ENCODE peak calls at places on chromosomes 4 and X, in four cellular contexts. One of them, this sample, is unnamed.

GRCh38 chr4:184448828-184449227 is 25.5 kb downstream of the IRF2 start:
- DNase-seq in HepG2: no peak
- DNase-seq in K562: no peak
- DNase-seq in GM12878: no peak
- DNase-seq in this sample: no peak

GRCh38 chrX:39532761-39533160 is 565.0 kb downstream of the BCOR start:
- DNase-seq in HepG2: no peak
- DNase-seq in K562: no peak
- DNase-seq in GM12878: no peak
- DNase-seq in this sample: no peak

GRCh38 chrX:151752847-151753246 is 18.3 kb downstream of the CNGA2 start:
- DNase-seq in HepG2: no peak
- DNase-seq in K562: no peak
- DNase-seq in GM12878: no peak
- DNase-seq in this sample: no peak

GRCh38 chr4:2251795-2252529 is 9.9 kb downstream of the MXD4 start:
- DNase-seq in HepG2: no peak
- DNase-seq in K562: no peak
- DNase-seq in GM12878: no peak
- DNase-seq in this sample: peak

GRCh38 chr4:96698891-96699290 is 859.0 kb downstream of the PDHA2 start:
- DNase-seq in HepG2: no peak
- DNase-seq in K562: no peak
- DNase-seq in GM12878: no peak
- DNase-seq in this sample: no peak

GRCh38 chrX:47815901-47816845 is 20.5 kb upstream of the ZNF81 start:
- DNase-seq in HepG2: no peak
- DNase-seq in K562: peak
- DNase-seq in GM12878: no peak
- DNase-seq in this sample: no peak

GRCh38 chrX:55011294-55011693 is 11.1 kb downstream of the APEX2 start:
- DNase-seq in HepG2: no peak
- DNase-seq in K562: no peak
- DNase-seq in GM12878: no peak
- DNase-seq in this sample: no peak

GRCh38 chr4:110208419-110208818 is 10.0 kb upstream of the ELOVL6 start:
- DNase-seq in HepG2: no peak
- DNase-seq in K562: no peak
- DNase-seq in GM12878: no peak
- DNase-seq in this sample: no peak

GRCh38 chr4:96736352-96736889 is 896.5 kb downstream of the PDHA2 start:
- DNase-seq in HepG2: no peak
- DNase-seq in K562: no peak
- DNase-seq in GM12878: no peak
- DNase-seq in this sample: no peak

GRCh38 chr4:153798901-153799707 is 10.2 kb upstream of the SFRP2 start:
- DNase-seq in HepG2: no peak
- DNase-seq in K562: no peak
- DNase-seq in GM12878: no peak
- DNase-seq in this sample: no peak

GRCh38 chr4:3073158-3074077 is 920 bp downstream of the HTT-AS start:
- DNase-seq in HepG2: peak
- DNase-seq in K562: no peak
- DNase-seq in GM12878: no peak
- DNase-seq in this sample: peak

GRCh38 chr4:176376032-176376614 is 56.4 kb downstream of the SPCS3 start:
- DNase-seq in HepG2: no peak
- DNase-seq in K562: no peak
- DNase-seq in GM12878: no peak
- DNase-seq in this sample: no peak

GRCh38 chrX:7446815-7447214 is 298.9 kb upstream of the PUDP start:
- DNase-seq in HepG2: no peak
- DNase-seq in K562: no peak
- DNase-seq in GM12878: no peak
- DNase-seq in this sample: no peak

GRCh38 chrX:64204252-64204651 is 1.3 kb downstream of the AMER1 start:
- DNase-seq in HepG2: peak
- DNase-seq in K562: no peak
- DNase-seq in GM12878: no peak
- DNase-seq in this sample: peak

GRCh38 chr4:77148081-77148480 is 8.9 kb upstream of the CCNG2 start:
- DNase-seq in HepG2: no peak
- DNase-seq in K562: no peak
- DNase-seq in GM12878: no peak
- DNase-seq in this sample: no peak

GRCh38 chr4:139509727-139510410 is 46.1 kb downstream of the SETD7 start:
- DNase-seq in HepG2: peak
- DNase-seq in K562: peak
- DNase-seq in GM12878: no peak
- DNase-seq in this sample: peak

GRCh38 chr4:72546456-72546855 is 22.6 kb downstream of the ADAMTS3 start:
- DNase-seq in HepG2: no peak
- DNase-seq in K562: no peak
- DNase-seq in GM12878: no peak
- DNase-seq in this sample: no peak

GRCh38 chr4:124940387-124940786 is 227.9 kb upstream of the ANKRD50 start:
- DNase-seq in HepG2: no peak
- DNase-seq in K562: no peak
- DNase-seq in GM12878: no peak
- DNase-seq in this sample: no peak

GRCh38 chrX:47366051-47366722 is 4.2 kb upstream of the ZNF157 start:
- DNase-seq in HepG2: no peak
- DNase-seq in K562: peak
- DNase-seq in GM12878: peak
- DNase-seq in this sample: peak

GRCh38 chr4:55553442-55553841 is 6.7 kb upstream of the CLOCK start:
- DNase-seq in HepG2: peak
- DNase-seq in K562: no peak
- DNase-seq in GM12878: no peak
- DNase-seq in this sample: peak

GRCh38 chr4:118927976-118928375 is 39.3 kb downstream of the SYNPO2 start:
- DNase-seq in HepG2: no peak
- DNase-seq in K562: no peak
- DNase-seq in GM12878: no peak
- DNase-seq in this sample: no peak

GRCh38 chr4:26076000-26076587 is 162.1 kb downstream of the SMIM20 start:
- DNase-seq in HepG2: no peak
- DNase-seq in K562: no peak
- DNase-seq in GM12878: peak
- DNase-seq in this sample: no peak

GRCh38 chr4:5857199-5857598 is 35.7 kb downstream of the CRMP1 start:
- DNase-seq in HepG2: no peak
- DNase-seq in K562: no peak
- DNase-seq in GM12878: no peak
- DNase-seq in this sample: no peak

GRCh38 chr4:5852806-5853205 is 40.1 kb downstream of the CRMP1 start:
- DNase-seq in HepG2: no peak
- DNase-seq in K562: no peak
- DNase-seq in GM12878: no peak
- DNase-seq in this sample: no peak

DNA sequence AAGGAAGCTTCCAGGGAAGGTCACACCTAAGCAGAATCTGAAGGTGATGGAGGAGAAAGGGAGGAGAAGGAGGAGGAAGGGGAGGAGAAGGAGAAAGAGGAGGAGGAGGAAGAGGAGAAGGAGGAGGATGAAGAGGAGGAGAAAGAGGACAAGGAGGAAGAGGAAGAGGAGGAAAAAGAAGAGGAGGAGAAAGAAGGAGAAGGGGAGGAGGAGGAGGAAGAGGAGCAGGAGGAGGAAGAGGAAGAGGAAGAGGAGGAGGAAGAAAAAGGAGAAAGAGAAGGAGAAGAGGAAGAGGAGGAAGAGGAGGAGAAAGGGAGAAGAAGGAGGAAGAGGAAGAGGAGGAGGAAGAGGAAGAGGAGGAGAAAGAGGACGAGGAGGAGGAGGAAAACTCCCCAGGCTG is 41.2 kb downstream of the CRMP1 start:
- DNase-seq in HepG2: no peak
- DNase-seq in K562: no peak
- DNase-seq in GM12878: no peak
- DNase-seq in this sample: no peak
- TF ChIP-seq NR2C2 in HepG2: no peak
- TF ChIP-seq NR2C2 in K562: no peak
- TF ChIP-seq NR2C2 in GM12878: no peak
- TF ChIP-seq NR2C2 in this sample: no peak

DNA sequence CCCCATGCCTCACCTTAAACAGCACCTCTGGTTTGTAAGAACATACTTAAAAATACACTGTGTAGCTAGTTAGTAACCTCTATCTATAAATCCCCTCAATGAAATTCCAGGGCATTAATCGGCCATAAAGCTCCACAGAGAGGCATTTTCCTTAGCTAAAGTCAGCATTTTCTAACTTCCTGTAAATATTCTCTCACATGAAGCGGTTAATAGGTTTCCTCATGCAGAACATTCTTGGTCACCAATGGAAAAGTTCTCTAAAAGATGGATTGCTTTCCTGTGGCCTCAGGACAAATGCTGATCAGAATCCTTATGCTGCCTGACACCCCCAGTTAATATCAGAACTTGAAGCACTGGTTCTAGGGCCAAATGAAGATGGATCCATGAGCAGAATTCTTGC is 248.6 kb upstream of the BOD1L1 start:
- DNase-seq in HepG2: no peak
- DNase-seq in K562: no peak
- DNase-seq in GM12878: no peak
- DNase-seq in this sample: no peak
- TF ChIP-seq SP1 in HepG2: no peak
- TF ChIP-seq SP1 in K562: no peak
- TF ChIP-seq SP1 in GM12878: no peak
- TF ChIP-seq SP1 in this sample: no peak

GRCh38 chr4:40923326-40924095 is 173.8 kb downstream of the NSUN7 start:
- DNase-seq in HepG2: no peak
- DNase-seq in K562: no peak
- DNase-seq in GM12878: no peak
- DNase-seq in this sample: no peak

GRCh38 chr4:40918330-40918729 is 168.6 kb downstream of the NSUN7 start:
- DNase-seq in HepG2: no peak
- DNase-seq in K562: no peak
- DNase-seq in GM12878: no peak
- DNase-seq in this sample: no peak

GRCh38 chr4:40927108-40927507 is 177.4 kb downstream of the NSUN7 start:
- DNase-seq in HepG2: no peak
- DNase-seq in K562: no peak
- DNase-seq in GM12878: no peak
- DNase-seq in this sample: no peak

GRCh38 chr4:40924793-40925117 is 175.0 kb downstream of the NSUN7 start:
- DNase-seq in HepG2: no peak
- DNase-seq in K562: no peak
- DNase-seq in GM12878: no peak
- DNase-seq in this sample: no peak

DNA sequence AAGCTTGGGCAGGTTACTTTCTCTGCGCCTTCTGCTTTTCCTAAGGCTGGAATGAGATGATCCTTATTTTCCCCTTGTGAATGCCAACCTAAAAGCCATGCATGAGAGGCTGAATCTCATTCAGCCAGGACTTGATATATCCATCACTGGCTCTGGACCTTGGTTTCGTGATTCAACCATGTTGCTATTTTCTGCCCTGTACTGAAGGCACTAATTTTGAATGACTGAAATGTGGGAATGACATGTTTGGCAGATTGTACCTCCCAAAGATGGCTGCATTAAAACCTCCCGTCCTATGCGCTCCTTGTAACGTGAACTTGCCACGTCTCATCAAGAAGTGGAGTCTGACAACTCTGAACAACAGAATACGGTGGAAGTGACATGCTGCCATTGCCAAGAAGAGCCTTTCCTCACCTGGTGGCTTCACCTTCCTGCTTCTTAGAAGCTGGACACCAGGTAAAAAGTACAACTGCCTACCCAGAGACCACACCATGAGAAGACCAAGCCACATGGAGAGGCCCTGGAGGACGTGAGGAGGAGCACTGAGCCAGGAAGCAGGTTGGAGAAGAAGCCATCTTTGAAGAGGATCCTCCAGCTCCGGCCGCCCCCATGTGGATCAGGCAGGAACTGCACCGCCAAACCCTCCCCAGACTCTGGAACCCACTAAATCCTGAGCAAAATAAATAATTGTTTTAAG is 174.5 kb downstream of the NSUN7 start:
- DNase-seq in HepG2: peak
- DNase-seq in K562: peak
- DNase-seq in GM12878: peak
- DNase-seq in this sample: peak
- TF ChIP-seq NR2C2 in HepG2: no peak
- TF ChIP-seq NR2C2 in K562: no peak
- TF ChIP-seq NR2C2 in GM12878: no peak
- TF ChIP-seq NR2C2 in this sample: no peak

GRCh38 chr4:10061650-10062415 is 40.5 kb upstream of the SLC2A9 start:
- DNase-seq in HepG2: no peak
- DNase-seq in K562: no peak
- DNase-seq in GM12878: no peak
- DNase-seq in this sample: no peak

GRCh38 chr4:10066704-10067651 is 45.7 kb upstream of the SLC2A9 start:
- DNase-seq in HepG2: no peak
- DNase-seq in K562: no peak
- DNase-seq in GM12878: no peak
- DNase-seq in this sample: no peak

GRCh38 chr4:10058371-10058770 is 37.1 kb upstream of the SLC2A9 start:
- DNase-seq in HepG2: no peak
- DNase-seq in K562: no peak
- DNase-seq in GM12878: no peak
- DNase-seq in this sample: no peak

GRCh38 chr4:10066206-10066605 is 44.9 kb upstream of the SLC2A9 start:
- DNase-seq in HepG2: no peak
- DNase-seq in K562: no peak
- DNase-seq in GM12878: no peak
- DNase-seq in this sample: no peak

GRCh38 chr4:10063544-10064300 is 42.4 kb upstream of the SLC2A9 start:
- DNase-seq in HepG2: peak
- DNase-seq in K562: peak
- DNase-seq in GM12878: no peak
- DNase-seq in this sample: peak
- TF ChIP-seq SP1 in HepG2: no peak
- TF ChIP-seq SP1 in K562: no peak
- TF ChIP-seq SP1 in GM12878: no peak
- TF ChIP-seq SP1 in this sample: no peak

This sample was measured in WTC11.